ENCODE peak calls at places on chromosome 3, in eight cellular contexts. One of them, this sample, is unnamed.

GRCh38 chr3:94811836-94812235 is 749.0 kb downstream of the NSUN3 start:
- DNase-seq in A549: no peak
- DNase-seq in GF-D8: no peak
- DNase-seq in stimulated activated CD8-positive, alpha-beta memory T cell treated with anti-CD3 and anti-CD28 coated beads, Interleukin-7, amount 100 ng/mL, for 48 hours: no peak
- DNase-seq in activated T-cell treated with anti-CD3 and anti-CD28 coated beads for 1 hour: no peak
- DNase-seq in activated CD4-positive, alpha-beta T cell treated with anti-CD3 and anti-CD28 coated beads, Interleukin-2, amount 50 U/mL, for 24 hours: no peak
- DNase-seq in NCI-H226: no peak
- DNase-seq in endothelial cell: no peak
- DNase-seq in this sample: no peak

GRCh38 chr3:40598962-40599361 is 74.2 kb downstream of the ZNF621 start:
- DNase-seq in NCI-H226: no peak
- DNase-seq in stimulated activated CD8-positive, alpha-beta memory T cell treated with anti-CD3 and anti-CD28 coated beads, Interleukin-7, amount 100 ng/mL, for 48 hours: no peak
- DNase-seq in activated T-cell treated with anti-CD3 and anti-CD28 coated beads for 1 hour: no peak
- DNase-seq in GF-D8: no peak
- DNase-seq in A549: no peak
- DNase-seq in activated CD4-positive, alpha-beta T cell treated with anti-CD3 and anti-CD28 coated beads, Interleukin-2, amount 50 U/mL, for 24 hours: no peak
- DNase-seq in endothelial cell: no peak
- DNase-seq in this sample: no peak

GRCh38 chr3:108006901-108007331 is 83.9 kb downstream of the CD47 start:
- DNase-seq in NCI-H226: no peak
- DNase-seq in activated CD4-positive, alpha-beta T cell treated with anti-CD3 and anti-CD28 coated beads, Interleukin-2, amount 50 U/mL, for 24 hours: no peak
- DNase-seq in stimulated activated CD8-positive, alpha-beta memory T cell treated with anti-CD3 and anti-CD28 coated beads, Interleukin-7, amount 100 ng/mL, for 48 hours: no peak
- DNase-seq in GF-D8: no peak
- DNase-seq in activated T-cell treated with anti-CD3 and anti-CD28 coated beads for 1 hour: no peak
- DNase-seq in A549: no peak
- DNase-seq in endothelial cell: no peak
- DNase-seq in this sample: no peak

GRCh38 chr3:44128057-44128775 is 113.5 kb upstream of the TOPAZ1 start:
- DNase-seq in activated CD4-positive, alpha-beta T cell treated with anti-CD3 and anti-CD28 coated beads, Interleukin-2, amount 50 U/mL, for 24 hours: no peak
- DNase-seq in NCI-H226: no peak
- DNase-seq in A549: no peak
- DNase-seq in activated T-cell treated with anti-CD3 and anti-CD28 coated beads for 1 hour: no peak
- DNase-seq in endothelial cell: no peak
- DNase-seq in GF-D8: no peak
- DNase-seq in stimulated activated CD8-positive, alpha-beta memory T cell treated with anti-CD3 and anti-CD28 coated beads, Interleukin-7, amount 100 ng/mL, for 48 hours: no peak
- DNase-seq in this sample: no peak

GRCh38 chr3:113002676-113003075 is 11.9 kb downstream of the GTPBP8 start:
- DNase-seq in activated CD4-positive, alpha-beta T cell treated with anti-CD3 and anti-CD28 coated beads, Interleukin-2, amount 50 U/mL, for 24 hours: no peak
- DNase-seq in NCI-H226: no peak
- DNase-seq in activated T-cell treated with anti-CD3 and anti-CD28 coated beads for 1 hour: peak
- DNase-seq in stimulated activated CD8-positive, alpha-beta memory T cell treated with anti-CD3 and anti-CD28 coated beads, Interleukin-7, amount 100 ng/mL, for 48 hours: peak
- DNase-seq in endothelial cell: no peak
- DNase-seq in A549: no peak
- DNase-seq in GF-D8: no peak
- DNase-seq in this sample: no peak

GRCh38 chr3:175605851-175606250 is 746.7 kb downstream of the NAALADL2 start:
- DNase-seq in A549: no peak
- DNase-seq in NCI-H226: no peak
- DNase-seq in GF-D8: no peak
- DNase-seq in activated CD4-positive, alpha-beta T cell treated with anti-CD3 and anti-CD28 coated beads, Interleukin-2, amount 50 U/mL, for 24 hours: no peak
- DNase-seq in endothelial cell: no peak
- DNase-seq in stimulated activated CD8-positive, alpha-beta memory T cell treated with anti-CD3 and anti-CD28 coated beads, Interleukin-7, amount 100 ng/mL, for 48 hours: no peak
- DNase-seq in activated T-cell treated with anti-CD3 and anti-CD28 coated beads for 1 hour: no peak
- DNase-seq in this sample: no peak

GRCh38 chr3:159824341-159824740 is 164.3 kb upstream of the IL12A start:
- DNase-seq in activated T-cell treated with anti-CD3 and anti-CD28 coated beads for 1 hour: no peak
- DNase-seq in NCI-H226: peak
- DNase-seq in endothelial cell: no peak
- DNase-seq in GF-D8: no peak
- DNase-seq in activated CD4-positive, alpha-beta T cell treated with anti-CD3 and anti-CD28 coated beads, Interleukin-2, amount 50 U/mL, for 24 hours: no peak
- DNase-seq in A549: peak
- DNase-seq in stimulated activated CD8-positive, alpha-beta memory T cell treated with anti-CD3 and anti-CD28 coated beads, Interleukin-7, amount 100 ng/mL, for 48 hours: no peak
- DNase-seq in this sample: no peak

GRCh38 chr3:13574083-13574797 is 25.3 kb downstream of the FBLN2 start:
- DNase-seq in activated T-cell treated with anti-CD3 and anti-CD28 coated beads for 1 hour: no peak
- DNase-seq in NCI-H226: no peak
- DNase-seq in endothelial cell: no peak
- DNase-seq in activated CD4-positive, alpha-beta T cell treated with anti-CD3 and anti-CD28 coated beads, Interleukin-2, amount 50 U/mL, for 24 hours: no peak
- DNase-seq in GF-D8: no peak
- DNase-seq in stimulated activated CD8-positive, alpha-beta memory T cell treated with anti-CD3 and anti-CD28 coated beads, Interleukin-7, amount 100 ng/mL, for 48 hours: no peak
- DNase-seq in A549: no peak
- DNase-seq in this sample: no peak

GRCh38 chr3:122230174-122230573 is 46.7 kb downstream of the CASR start:
- DNase-seq in A549: no peak
- DNase-seq in activated CD4-positive, alpha-beta T cell treated with anti-CD3 and anti-CD28 coated beads, Interleukin-2, amount 50 U/mL, for 24 hours: no peak
- DNase-seq in activated T-cell treated with anti-CD3 and anti-CD28 coated beads for 1 hour: no peak
- DNase-seq in stimulated activated CD8-positive, alpha-beta memory T cell treated with anti-CD3 and anti-CD28 coated beads, Interleukin-7, amount 100 ng/mL, for 48 hours: no peak
- DNase-seq in endothelial cell: no peak
- DNase-seq in GF-D8: no peak
- DNase-seq in NCI-H226: no peak
- DNase-seq in this sample: no peak

GRCh38 chr3:115877647-115877934 is 254.3 kb downstream of the GAP43 start:
- DNase-seq in stimulated activated CD8-positive, alpha-beta memory T cell treated with anti-CD3 and anti-CD28 coated beads, Interleukin-7, amount 100 ng/mL, for 48 hours: no peak
- DNase-seq in A549: no peak
- DNase-seq in activated CD4-positive, alpha-beta T cell treated with anti-CD3 and anti-CD28 coated beads, Interleukin-2, amount 50 U/mL, for 24 hours: no peak
- DNase-seq in NCI-H226: no peak
- DNase-seq in GF-D8: no peak
- DNase-seq in endothelial cell: no peak
- DNase-seq in activated T-cell treated with anti-CD3 and anti-CD28 coated beads for 1 hour: no peak
- DNase-seq in this sample: no peak

GRCh38 chr3:62373714-62374333 is 474 bp upstream of the FEZF2 start:
- DNase-seq in stimulated activated CD8-positive, alpha-beta memory T cell treated with anti-CD3 and anti-CD28 coated beads, Interleukin-7, amount 100 ng/mL, for 48 hours: no peak
- DNase-seq in NCI-H226: no peak
- DNase-seq in endothelial cell: peak
- DNase-seq in activated CD4-positive, alpha-beta T cell treated with anti-CD3 and anti-CD28 coated beads, Interleukin-2, amount 50 U/mL, for 24 hours: no peak
- DNase-seq in activated T-cell treated with anti-CD3 and anti-CD28 coated beads for 1 hour: no peak
- DNase-seq in A549: no peak
- DNase-seq in GF-D8: no peak
- DNase-seq in this sample: no peak

GRCh38 chr3:126259411-126260391 is 79.3 kb upstream of the ALDH1L1 start:
- DNase-seq in endothelial cell: peak
- DNase-seq in NCI-H226: no peak
- DNase-seq in activated T-cell treated with anti-CD3 and anti-CD28 coated beads for 1 hour: no peak
- DNase-seq in stimulated activated CD8-positive, alpha-beta memory T cell treated with anti-CD3 and anti-CD28 coated beads, Interleukin-7, amount 100 ng/mL, for 48 hours: no peak
- DNase-seq in GF-D8: no peak
- DNase-seq in activated CD4-positive, alpha-beta T cell treated with anti-CD3 and anti-CD28 coated beads, Interleukin-2, amount 50 U/mL, for 24 hours: no peak
- DNase-seq in A549: no peak
- DNase-seq in this sample: no peak

GRCh38 chr3:151477596-151478375 is 16.9 kb upstream of the IGSF10 start:
- DNase-seq in A549: no peak
- DNase-seq in stimulated activated CD8-positive, alpha-beta memory T cell treated with anti-CD3 and anti-CD28 coated beads, Interleukin-7, amount 100 ng/mL, for 48 hours: no peak
- DNase-seq in endothelial cell: no peak
- DNase-seq in activated CD4-positive, alpha-beta T cell treated with anti-CD3 and anti-CD28 coated beads, Interleukin-2, amount 50 U/mL, for 24 hours: no peak
- DNase-seq in activated T-cell treated with anti-CD3 and anti-CD28 coated beads for 1 hour: no peak
- DNase-seq in NCI-H226: no peak
- DNase-seq in GF-D8: no peak
- DNase-seq in this sample: no peak

GRCh38 chr3:56323986-56324420 is 144.3 kb downstream of the ERC2 start:
- DNase-seq in GF-D8: no peak
- DNase-seq in activated T-cell treated with anti-CD3 and anti-CD28 coated beads for 1 hour: no peak
- DNase-seq in A549: no peak
- DNase-seq in endothelial cell: no peak
- DNase-seq in activated CD4-positive, alpha-beta T cell treated with anti-CD3 and anti-CD28 coated beads, Interleukin-2, amount 50 U/mL, for 24 hours: no peak
- DNase-seq in stimulated activated CD8-positive, alpha-beta memory T cell treated with anti-CD3 and anti-CD28 coated beads, Interleukin-7, amount 100 ng/mL, for 48 hours: no peak
- DNase-seq in NCI-H226: peak
- DNase-seq in this sample: no peak